ENCODE peak calls at places on chromosomes 5 and 9, in eight cellular contexts. V is cardiac muscle cell, I is upper lobe of right lung, G is ascending aorta, W is mammary epithelial cell, P is K562, B is fibroblast of mammary gland, J is GM12865. K is an unnamed sample.

GRCh38 chr5:13276143-13276542 is 668.3 kb downstream of the DNAH5 start:
- DNase-seq in V (no peak), I (no peak), G (no peak), W (peak), P (no peak), B (no peak), J (no peak), K (no peak)

GRCh38 chr5:126516133-126516532 is 78.9 kb downstream of the ALDH7A1 start:
- DNase-seq in V (peak), I (no peak), G (no peak), W (peak), P (no peak), B (peak), J (no peak), K (no peak)

GRCh38 chr9:120915854-120916495 is 10.6 kb downstream of the TRAF1 start:
- DNase-seq in V (no peak), I (no peak), G (no peak), W (no peak), P (no peak), B (no peak), J (peak), K (no peak)

GRCh38 chr9:107732781-107733529 is 243.4 kb upstream of the KLF4 start:
- DNase-seq in V (no peak), I (no peak), G (no peak), W (peak), P (no peak), B (peak), J (no peak), K (no peak)

GRCh38 chr9:71446499-71447411 is 321.6 kb downstream of the CEMIP2 start:
- DNase-seq in V (peak), I (peak), G (no peak), W (peak), P (peak), B (peak), J (peak), K (peak)

GRCh38 chr5:142959683-142960308 is 189.6 kb downstream of the ARHGAP26 start:
- DNase-seq in V (no peak), I (no peak), G (no peak), W (no peak), P (no peak), B (peak), J (peak), K (no peak)

GRCh38 chr9:92669527-92669889 is 423 bp downstream of the IPPK start:
- DNase-seq in V (no peak), I (peak), G (no peak), W (no peak), P (peak), B (no peak), J (no peak), K (peak)

GRCh38 chr5:132760043-132760420 is 12.8 kb downstream of the CCNI2 start:
- DNase-seq in V (no peak), I (peak), G (no peak), W (no peak), P (no peak), B (no peak), J (no peak), K (no peak)

GRCh38 chr9:112487008-112487798 is 576 bp downstream of the KIAA1958 start:
- DNase-seq in V (peak), I (peak), G (no peak), W (peak), P (peak), B (peak), J (peak), K (peak)

GRCh38 chr9:98175013-98175679 is 17.3 kb downstream of the CORO2A start:
- DNase-seq in V (no peak), I (peak), G (no peak), W (no peak), P (no peak), B (no peak), J (no peak), K (no peak)

GRCh38 chr9:107875571-107875980 is 386.0 kb upstream of the KLF4 start:
- DNase-seq in V (no peak), I (no peak), G (no peak), W (no peak), P (no peak), B (peak), J (peak), K (no peak)

GRCh38 chr5:176173647-176174046 is 64.6 kb upstream of the SIMC1 start:
- DNase-seq in V (no peak), I (no peak), G (no peak), W (no peak), P (no peak), B (no peak), J (no peak), K (no peak)

GRCh38 chr5:180436936-180437335 is 57.2 kb upstream of the CNOT6 start:
- DNase-seq in V (no peak), I (peak), G (no peak), W (no peak), P (no peak), B (no peak), J (no peak), K (no peak)

DNA sequence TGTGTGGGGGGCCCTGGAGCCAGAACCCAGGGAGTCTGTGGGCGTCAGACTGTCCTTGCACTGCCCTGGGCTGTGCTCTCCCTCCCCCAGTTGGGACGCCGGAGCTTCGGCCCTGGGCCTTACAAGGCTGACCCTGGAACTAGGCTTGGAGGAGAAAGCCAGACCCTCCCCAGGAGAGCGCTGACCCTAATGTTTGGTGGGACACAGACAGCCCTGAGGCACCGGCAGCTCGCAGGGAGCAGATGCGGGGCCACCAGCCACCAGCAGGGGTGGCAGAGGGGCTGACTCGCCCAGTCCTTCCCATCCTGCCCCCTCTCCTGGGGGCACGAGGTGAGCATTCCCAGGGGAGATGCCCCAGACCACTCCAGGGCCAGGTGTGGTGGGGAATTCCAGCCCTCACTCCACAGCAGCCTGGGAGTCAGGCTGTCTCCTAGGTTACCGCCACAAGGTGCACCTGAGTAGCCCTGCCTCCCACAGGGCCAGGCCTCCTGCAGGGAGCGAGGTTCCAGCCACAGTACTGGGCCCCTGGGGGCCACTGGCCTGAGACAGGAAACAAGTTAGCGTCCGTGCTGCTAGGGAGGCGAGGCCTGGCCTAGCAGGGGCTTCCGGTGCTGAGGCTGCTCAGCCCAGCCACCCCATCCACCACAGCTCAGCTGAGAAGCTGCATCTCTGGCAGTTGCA is 134.6 kb downstream of the OLFM1 start:
- DNase-seq in V (no peak), I (peak), G (no peak), W (no peak), P (no peak), B (no peak), J (peak), K (no peak)
- TF ChIP-seq CTCF in V (no peak), I (no peak), G (no peak), W (no peak), P (no peak), B (no peak), J (no peak), K (no peak)

GRCh38 chr5:150352531-150353394 is 4.7 kb upstream of the TCOF1 start:
- DNase-seq in V (no peak), I (no peak), G (no peak), W (no peak), P (no peak), B (no peak), J (no peak), K (no peak)

GRCh38 chr5:150349681-150350275 is 7.7 kb upstream of the TCOF1 start:
- DNase-seq in V (no peak), I (no peak), G (no peak), W (no peak), P (no peak), B (no peak), J (no peak), K (no peak)

GRCh38 chr5:150347003-150347402 is 10.5 kb upstream of the TCOF1 start:
- DNase-seq in V (no peak), I (no peak), G (no peak), W (no peak), P (no peak), B (no peak), J (no peak), K (no peak)

GRCh38 chr5:150353395-150353675 is 4.2 kb upstream of the TCOF1 start:
- DNase-seq in V (no peak), I (no peak), G (no peak), W (no peak), P (no peak), B (no peak), J (no peak), K (no peak)

GRCh38 chr5:150350524-150351344 is 6.8 kb upstream of the TCOF1 start:
- DNase-seq in V (peak), I (peak), G (peak), W (peak), P (peak), B (peak), J (peak), K (peak)
- TF ChIP-seq CTCF in V (peak), I (peak), G (peak), W (peak), P (peak), B (peak), J (peak), K (peak)

GRCh38 chr5:173477320-173478055 is 139.0 kb downstream of the BOD1 start:
- DNase-seq in V (no peak), I (no peak), G (no peak), W (no peak), P (no peak), B (peak), J (peak), K (no peak)
- TF ChIP-seq CTCF in V (no peak), I (no peak), G (no peak), W (no peak), P (no peak), B (no peak), J (no peak), K (no peak)

GRCh38 chr5:71699233-71699632 is 19.8 kb upstream of the CARTPT start:
- DNase-seq in V (no peak), I (no peak), G (no peak), W (peak), P (no peak), B (no peak), J (no peak), K (no peak)

GRCh38 chr5:71700803-71701202 is 18.3 kb upstream of the CARTPT start:
- DNase-seq in V (no peak), I (no peak), G (no peak), W (no peak), P (no peak), B (no peak), J (no peak), K (no peak)

GRCh38 chr5:71699751-71700150 is 19.3 kb upstream of the CARTPT start:
- DNase-seq in V (no peak), I (no peak), G (no peak), W (no peak), P (no peak), B (no peak), J (no peak), K (no peak)

GRCh38 chr5:71695561-71695960 is 23.5 kb upstream of the CARTPT start:
- DNase-seq in V (no peak), I (no peak), G (no peak), W (no peak), P (no peak), B (no peak), J (no peak), K (no peak)

GRCh38 chr5:71697967-71698366 is 21.1 kb upstream of the CARTPT start:
- DNase-seq in V (no peak), I (no peak), G (no peak), W (no peak), P (peak), B (peak), J (no peak), K (no peak)
- TF ChIP-seq CTCF in V (peak), I (peak), G (peak), W (peak), P (peak), B (peak), J (peak), K (peak)

GRCh38 chr5:58887721-58888409 is 305.0 kb downstream of the RAB3C start:
- DNase-seq in V (no peak), I (no peak), G (no peak), W (no peak), P (no peak), B (peak), J (peak), K (no peak)

GRCh38 chr5:58890265-58890664 is 307.4 kb downstream of the RAB3C start:
- DNase-seq in V (no peak), I (no peak), G (no peak), W (no peak), P (no peak), B (no peak), J (no peak), K (no peak)

GRCh38 chr5:58893551-58893950 is 310.7 kb downstream of the RAB3C start:
- DNase-seq in V (no peak), I (no peak), G (no peak), W (peak), P (no peak), B (no peak), J (no peak), K (no peak)

GRCh38 chr5:58891072-58891970 is 308.4 kb downstream of the RAB3C start:
- DNase-seq in V (peak), I (peak), G (no peak), W (peak), P (peak), B (peak), J (peak), K (peak)

DNA sequence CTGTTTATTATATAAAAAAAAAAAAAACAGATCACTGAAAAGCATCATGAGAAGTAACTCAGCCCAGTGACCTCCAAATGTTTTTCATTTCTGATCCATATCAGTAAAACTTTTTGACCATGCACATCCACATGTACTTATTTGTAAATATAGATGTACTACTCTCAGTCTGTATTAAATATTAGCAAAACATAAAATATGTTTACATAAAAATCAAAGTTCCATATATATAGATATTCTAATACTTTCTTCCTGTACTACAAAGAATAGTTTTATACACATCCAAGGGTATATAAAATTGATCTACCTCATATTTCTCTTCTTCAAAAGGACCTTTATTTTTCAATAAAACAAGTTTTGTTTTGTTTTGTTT is 309.1 kb downstream of the RAB3C start:
- DNase-seq in V (no peak), I (no peak), G (no peak), W (no peak), P (no peak), B (no peak), J (no peak), K (no peak)
- TF ChIP-seq CTCF in V (no peak), I (no peak), G (no peak), W (no peak), P (no peak), B (no peak), J (no peak), K (no peak)

DNA sequence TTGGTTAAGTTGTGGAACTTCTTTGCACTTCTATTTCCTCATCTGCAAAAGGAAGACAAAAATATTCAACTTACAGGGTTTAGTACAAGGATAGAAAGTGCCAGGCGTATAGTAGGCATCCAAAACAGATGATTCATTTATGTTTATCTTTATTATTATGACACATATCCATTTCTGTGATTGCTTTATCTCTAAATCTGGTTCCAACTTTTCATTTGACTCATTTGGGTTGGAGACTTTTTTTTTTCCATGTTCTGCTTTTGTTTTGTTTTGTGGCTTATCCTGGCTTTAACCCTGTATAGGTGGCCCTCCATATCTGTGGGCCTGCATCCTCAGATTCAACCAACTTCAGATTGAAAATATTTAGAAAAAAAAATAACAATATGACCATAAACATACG is 186.7 kb upstream of the SLC24A2 start:
- DNase-seq in V (no peak), I (no peak), G (no peak), W (peak), P (no peak), B (no peak), J (no peak), K (no peak)
- TF ChIP-seq CTCF in V (no peak), I (no peak), G (no peak), W (no peak), P (no peak), B (no peak), J (no peak), K (no peak)

DNA sequence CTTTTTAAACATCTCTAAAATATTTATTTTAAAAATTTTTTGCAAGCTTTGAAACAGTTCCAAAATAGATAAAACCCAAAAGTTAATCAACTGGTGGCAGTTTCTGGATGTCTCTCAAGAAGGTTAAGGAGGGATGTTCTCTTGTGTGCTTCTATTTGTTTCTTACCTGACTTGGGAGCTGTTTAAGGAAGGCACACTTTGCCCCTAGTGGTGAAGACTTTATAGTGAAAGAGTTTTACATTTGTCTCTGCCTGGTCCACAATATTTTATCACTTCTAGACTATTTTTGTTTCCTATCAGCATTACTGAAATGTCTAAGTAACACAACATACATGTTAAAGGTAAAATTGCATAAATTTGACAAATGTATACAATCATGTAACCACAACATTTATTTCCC is 552.8 kb downstream of the SEMA5A start:
- DNase-seq in V (peak), I (no peak), G (no peak), W (peak), P (no peak), B (peak), J (peak), K (peak)
- TF ChIP-seq CTCF in V (peak), I (peak), G (peak), W (peak), P (no peak), B (peak), J (peak), K (no peak)

GRCh38 chr9:82532504-82532903 is 530.4 kb downstream of the RASEF start:
- DNase-seq in V (no peak), I (no peak), G (no peak), W (peak), P (no peak), B (peak), J (no peak), K (no peak)
- TF ChIP-seq CTCF in V (peak), I (peak), G (peak), W (peak), P (no peak), B (no peak), J (no peak), K (no peak)